ENCODE peak calls at places on chromosomes 12 and 14, in eight cellular contexts. R is stomach, T is brain microvascular endothelial cell, F is choroid plexus epithelial cell, S is LNCaP clone FGC, U is mammary epithelial cell, Y is fibroblast of lung, J is A549. D is an unnamed sample.

GRCh38 chr12:54012631-54013398 is 4.0 kb downstream of the HOXC8 start:
- DNase-seq in U (no peak), Y (no peak), R (no peak), S (no peak), T (no peak), F (no peak), J (peak; percentile 47), D (no peak)

GRCh38 chr12:87140257-87140656 is 884.1 kb upstream of the MGAT4C start:
- DNase-seq in T (no peak), R (no peak), Y (peak; percentile 59), J (peak; percentile 48), F (peak; percentile 87), S (no peak), U (peak; percentile 68), D (peak; percentile 76)

GRCh38 chr14:104536942-104537612 is 42.5 kb upstream of the C14orf180 start:
- DNase-seq in T (peak; percentile 60), F (peak; percentile 73), Y (peak; percentile 3), R (no peak), J (peak; percentile 58), U (peak; percentile 79), S (peak; percentile 50), D (peak; percentile 76)

GRCh38 chr14:85516239-85517112 is 13.5 kb upstream of the FLRT2 start:
- DNase-seq in S (no peak), F (peak; percentile 87), Y (peak; percentile 90), R (no peak), T (peak; percentile 55), J (no peak), U (peak; percentile 81), D (peak; percentile 80)

GRCh38 chr14:54114941-54115340 is 158.3 kb upstream of the BMP4 start:
- DNase-seq in J (no peak), Y (no peak), U (no peak), R (no peak), F (no peak), T (no peak), S (no peak), D (no peak)

GRCh38 chr14:30779210-30779609 is 95.1 kb upstream of the COCH start:
- DNase-seq in S (peak; percentile 71), F (peak; percentile 38), T (peak; percentile 10), Y (peak; percentile 24), R (no peak), J (peak; percentile 4), U (peak; percentile 28), D (peak; percentile 42)

GRCh38 chr14:64711039-64711438 is 6.8 kb downstream of the PLEKHG3 start:
- DNase-seq in J (no peak), F (no peak), U (no peak), T (no peak), R (no peak), S (no peak), Y (no peak), D (no peak)

GRCh38 chr12:122918827-122919226 is 22.9 kb upstream of the VPS37B start:
- DNase-seq in Y (no peak), R (no peak), J (no peak), U (no peak), S (no peak), F (peak; percentile 16), T (no peak), D (no peak)

GRCh38 chr14:96407980-96408570 is 16.1 kb downstream of the AK7 start:
- DNase-seq in U (no peak), R (no peak), S (no peak), Y (no peak), F (no peak), T (no peak), J (no peak), D (no peak)

GRCh38 chr12:108563135-108563803 is 873 bp downstream of the ISCU start:
- DNase-seq in Y (peak; percentile 94), F (peak; percentile 94), S (peak; percentile 63), R (peak; percentile 81), T (peak; percentile 84), J (peak; percentile 89), U (peak; percentile 80), D (peak; percentile 93)

GRCh38 chr14:76121089-76121748 is 30.5 kb upstream of the GPATCH2L start:
- DNase-seq in T (no peak), J (no peak), Y (no peak), U (no peak), F (no peak), R (no peak), S (no peak), D (no peak)

GRCh38 chr12:130160711-130161231 is 1.5 kb upstream of the FZD10 start:
- DNase-seq in S (no peak), Y (no peak), F (no peak), R (no peak), U (no peak), T (no peak), J (no peak), D (no peak)

GRCh38 chr14:105499256-105500035 is 8.4 kb downstream of the TEDC1 start:
- DNase-seq in Y (no peak), R (no peak), J (no peak), F (no peak), T (no peak), U (no peak), S (no peak), D (no peak)

GRCh38 chr12:45655186-45655585 is 74.3 kb upstream of the ARID2 start:
- DNase-seq in S (peak; percentile 31), Y (no peak), R (no peak), J (peak; percentile 52), U (peak; percentile 63), F (peak; percentile 68), T (peak; percentile 29), D (peak; percentile 62)

GRCh38 chr12:69555461-69555860 is 29.8 kb upstream of the CCT2 start:
- DNase-seq in S (no peak), Y (peak; percentile 84), U (peak; percentile 74), T (peak; percentile 81), R (no peak), J (peak; percentile 51), F (peak; percentile 68), D (peak; percentile 19)

GRCh38 chr12:107133462-107133861 is 40.1 kb upstream of the CRY1 start:
- DNase-seq in U (no peak), R (no peak), J (no peak), Y (no peak), T (no peak), F (no peak), S (no peak), D (no peak)

GRCh38 chr14:88934231-88934898 is 109.9 kb downstream of the TTC8 start:
- DNase-seq in R (no peak), Y (no peak), U (no peak), S (no peak), J (no peak), T (peak; percentile 18), F (peak; percentile 76), D (no peak)

GRCh38 chr12:59624732-59625455 is 29.1 kb downstream of the SLC16A7 start:
- DNase-seq in J (no peak), T (no peak), Y (no peak), S (no peak), R (no peak), F (peak; percentile 16), U (no peak), D (no peak)

GRCh38 chr14:34461334-34462131 is 507 bp downstream of the SPTSSA start:
- DNase-seq in T (peak; percentile 27), F (peak; percentile 47), U (peak; percentile 42), J (peak; percentile 73), Y (peak; percentile 74), S (no peak), R (peak; percentile 59), D (peak; percentile 62)

GRCh38 chr12:400828-401227 is 616 bp upstream of the CCDC77 start:
- DNase-seq in S (no peak), J (no peak), T (no peak), U (no peak), R (no peak), F (no peak), Y (no peak), D (no peak)

GRCh38 chr12:402127-402456 is 648 bp downstream of the CCDC77 start:
- DNase-seq in T (peak; percentile 22), S (no peak), F (peak; percentile 65), Y (peak; percentile 46), R (no peak), J (peak; percentile 48), U (peak; percentile 35), D (peak; percentile 53)

GRCh38 chr12:401235-402126 is at the start of gene CCDC77:
- DNase-seq in T (peak; percentile 90), F (peak; percentile 93), R (peak; percentile 92), Y (peak; percentile 92), U (peak; percentile 90), S (peak; percentile 67), J (peak; percentile 95), D (peak; percentile 95)
- TF ChIP-seq CTCF in T (peak; percentile 29), F (peak; percentile 46), R (no peak), Y (no peak), U (no peak), S (peak; percentile 27), J (no peak), D (peak; percentile 6)

DNA sequence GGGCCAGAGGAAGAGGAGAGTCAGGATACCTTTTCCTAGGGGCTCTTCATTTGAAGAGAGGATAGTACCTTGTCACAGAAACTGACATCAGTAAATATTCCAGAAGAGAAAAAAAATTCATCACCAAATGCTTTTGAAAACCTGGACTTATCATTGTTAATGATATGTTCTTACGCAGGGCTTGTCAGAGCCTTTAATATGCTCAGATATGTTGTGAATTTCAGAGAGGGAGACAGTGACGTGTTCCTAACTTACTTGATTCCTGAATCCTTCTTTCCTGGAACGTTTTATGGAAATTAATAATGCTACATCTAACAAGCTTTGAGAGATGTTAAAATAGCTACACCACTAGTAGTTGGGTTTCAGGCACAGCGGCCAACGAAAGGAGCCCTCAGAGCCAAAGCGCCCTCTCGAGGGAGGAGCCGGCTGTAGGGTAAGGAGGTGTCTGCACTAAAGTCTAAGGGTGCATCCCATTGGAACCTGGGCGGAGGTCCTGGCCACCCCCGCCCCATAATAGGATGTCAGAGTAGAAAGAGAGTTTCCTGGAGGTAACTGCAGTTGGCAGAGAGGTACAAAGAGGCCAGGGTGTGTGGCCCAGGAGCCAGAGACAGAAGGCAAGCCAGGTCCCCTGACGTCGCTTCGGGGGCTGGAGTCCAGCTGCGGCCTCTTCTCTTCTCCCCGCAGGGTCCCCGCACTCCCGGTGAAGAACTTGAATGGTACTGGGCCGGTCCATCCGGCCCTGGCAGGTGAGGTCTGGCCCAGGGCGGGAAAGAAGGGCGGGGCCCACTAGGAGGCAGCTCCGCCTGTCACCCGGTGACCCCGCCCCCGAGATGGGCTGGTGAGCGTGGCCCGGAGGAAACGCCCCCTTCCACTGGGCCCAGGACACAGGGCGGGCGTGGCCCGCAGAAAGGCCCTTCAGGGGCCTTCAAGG is 36.2 kb downstream of the DTX1 start:
- DNase-seq in T (no peak), F (peak; percentile 25), S (no peak), U (no peak), R (peak; percentile 68), J (peak; percentile 44), Y (no peak), D (peak; percentile 16)
- TF ChIP-seq CTCF in T (peak; percentile 37), F (peak; percentile 44), S (no peak), U (no peak), R (no peak), J (peak; percentile 52), Y (no peak), D (no peak)

GRCh38 chr12:11622774-11623375 is 26.6 kb upstream of the ETV6 start:
- DNase-seq in T (no peak), S (peak; percentile 22), Y (no peak), J (no peak), U (no peak), F (peak; percentile 39), R (no peak), D (no peak)
- TF ChIP-seq CTCF in T (peak; percentile 30), S (peak; percentile 49), Y (no peak), J (no peak), U (no peak), F (peak; percentile 53), R (no peak), D (no peak)

DNA sequence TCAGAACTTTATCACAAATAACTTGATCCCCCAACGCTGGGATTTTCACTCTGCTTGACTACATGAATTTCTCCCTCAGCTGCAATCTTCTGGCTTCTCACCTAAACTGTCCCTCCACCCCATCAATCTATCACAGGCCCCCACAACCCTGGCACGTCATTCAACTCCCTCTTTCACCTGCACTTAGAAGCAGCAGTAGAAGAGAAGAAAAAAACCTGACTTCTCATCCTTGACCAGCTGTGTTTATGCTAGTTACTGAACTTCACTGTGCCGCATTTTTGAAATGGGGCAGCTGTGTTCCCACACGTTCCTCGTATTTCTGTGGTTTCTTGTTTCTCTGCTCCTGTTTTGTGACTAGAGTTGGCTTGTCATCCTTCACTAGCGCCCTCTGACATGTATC is 35.0 kb downstream of the ITPR2 start:
- DNase-seq in U (peak; percentile 63), S (no peak), T (peak; percentile 41), Y (peak; percentile 96), J (no peak), F (peak; percentile 77), R (no peak), D (no peak)
- TF ChIP-seq CTCF in U (no peak), S (no peak), T (no peak), Y (no peak), J (no peak), F (no peak), R (no peak), D (no peak)